ENCODE peak calls at places on chromosomes 11 and 22, in six cellular contexts. B is SK-N-SH, Z is A549, S is K562, H is HepG2, Q is H1. A is an unnamed sample.

GRCh38 chr11:95704865-95705264 is 84.7 kb downstream of the FAM76B start:
- DNase-seq in H (no peak), B (no peak), Z (no peak), Q (no peak), S (no peak), A (no peak)

GRCh38 chr11:75476716-75477613 is 44.0 kb upstream of the KLHL35 start:
- DNase-seq in S (peak), Q (no peak), Z (no peak), H (no peak), B (no peak), A (no peak)

GRCh38 chr11:46918087-46918751 is at the start of gene LRP4:
- DNase-seq in S (peak), Z (peak), Q (no peak), B (peak), H (no peak), A (no peak)

GRCh38 chr22:19139974-19140373 is 4.5 kb downstream of the ESS2 start:
- DNase-seq in Z (no peak), Q (no peak), B (no peak), S (no peak), H (no peak), A (no peak)

GRCh38 chr11:95256204-95256819 is 25.3 kb upstream of the SESN3 start:
- DNase-seq in H (no peak), Q (no peak), B (no peak), S (no peak), Z (no peak), A (peak)

GRCh38 chr11:30346068-30346688 is 23.3 kb downstream of the ARL14EP start:
- DNase-seq in B (peak), Q (no peak), Z (peak), S (peak), H (peak), A (peak)

GRCh38 chr22:45882881-45883810 is 93.8 kb downstream of the WNT7B start:
- DNase-seq in H (no peak), S (no peak), Z (no peak), B (no peak), Q (no peak), A (no peak)

GRCh38 chr22:29270475-29271271 is 2.6 kb downstream of the EWSR1 start:
- DNase-seq in H (peak), Q (no peak), S (no peak), B (no peak), Z (peak), A (peak)

GRCh38 chr11:95849087-95849825 is 59.0 kb downstream of the CEP57 start:
- DNase-seq in B (peak), Q (peak), S (peak), Z (peak), H (peak), A (peak)

GRCh38 chr11:120133216-120134105 is 4.5 kb downstream of the TRIM29 start:
- DNase-seq in H (no peak), S (no peak), Q (no peak), B (peak), Z (no peak), A (no peak)

GRCh38 chr22:36334838-36335603 is 52.7 kb downstream of the MYH9 start:
- DNase-seq in B (no peak), H (no peak), S (peak), Q (no peak), Z (no peak), A (peak)

GRCh38 chr22:24975813-24976341 is 23.4 kb downstream of the KIAA1671 start:
- DNase-seq in Q (no peak), B (no peak), S (no peak), Z (no peak), H (no peak), A (no peak)

GRCh38 chr11:27161071-27161470 is 120.5 kb downstream of the BBOX1 start:
- DNase-seq in H (no peak), Q (no peak), S (no peak), B (no peak), Z (no peak), A (peak)

GRCh38 chr22:46660604-46661201 is 40.5 kb downstream of the GRAMD4 start:
- DNase-seq in H (peak), Z (no peak), S (no peak), B (peak), Q (no peak), A (no peak)

GRCh38 chr22:33823552-33823951 is 96.7 kb downstream of the LARGE1 start:
- DNase-seq in B (no peak), S (no peak), Z (peak), H (peak), Q (no peak), A (peak)

GRCh38 chr11:45444796-45445195 is 158.7 kb upstream of the SYT13 start:
- DNase-seq in Z (peak), H (no peak), Q (no peak), S (no peak), B (no peak), A (no peak)
- TF ChIP-seq RFX5 in Z (no peak), H (no peak), Q (no peak), S (no peak), B (no peak), A (no peak)

DNA sequence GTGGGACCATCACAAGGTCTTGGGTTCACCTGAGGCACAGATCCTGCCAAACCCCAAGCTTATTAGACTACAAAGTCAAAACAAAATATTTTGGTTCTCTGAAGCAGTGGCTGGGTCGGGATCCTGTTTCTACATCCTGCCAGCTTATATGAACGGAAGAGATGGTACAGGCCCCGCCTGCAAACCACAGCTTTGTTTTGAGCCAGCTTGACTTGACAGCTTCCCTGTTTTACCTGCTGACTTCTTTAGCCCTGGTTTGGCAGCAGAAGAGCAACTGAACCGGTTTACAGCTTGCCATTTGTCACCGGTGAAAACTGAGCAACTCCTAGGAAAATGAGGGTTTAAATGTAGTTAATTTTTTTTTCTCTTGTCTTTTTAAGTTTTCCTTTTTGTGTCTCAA is 11.4 kb downstream of the PACS1 start:
- DNase-seq in Z (no peak), S (peak), B (no peak), Q (no peak), H (no peak), A (no peak)
- TF ChIP-seq RFX5 in Z (no peak), S (no peak), B (no peak), Q (no peak), H (no peak), A (no peak)

GRCh38 chr11:118619444-118620205 is 12.2 kb downstream of the PHLDB1 start:
- DNase-seq in Z (peak), H (no peak), S (no peak), B (no peak), Q (no peak), A (peak)

GRCh38 chr11:118615996-118616395 is 8.6 kb downstream of the PHLDB1 start:
- DNase-seq in H (no peak), Q (no peak), S (no peak), B (no peak), Z (no peak), A (no peak)

GRCh38 chr11:118618991-118619375 is 11.6 kb downstream of the PHLDB1 start:
- DNase-seq in H (no peak), Z (no peak), Q (no peak), S (no peak), B (no peak), A (peak)

GRCh38 chr11:118620529-118621070 is 13.2 kb downstream of the PHLDB1 start:
- DNase-seq in Q (no peak), S (peak), Z (no peak), B (no peak), H (peak), A (no peak)

GRCh38 chr11:118618115-118618990 is 10.9 kb downstream of the PHLDB1 start:
- DNase-seq in S (no peak), B (no peak), Z (no peak), Q (no peak), H (no peak), A (peak)
- TF ChIP-seq RFX5 in S (no peak), B (no peak), Z (no peak), Q (no peak), H (no peak), A (no peak)

GRCh38 chr11:64150481-64151239 is 15.3 kb downstream of the MACROD1 start:
- DNase-seq in Q (no peak), S (no peak), H (no peak), B (no peak), Z (no peak), A (no peak)

GRCh38 chr11:64151337-64151736 is 14.6 kb downstream of the MACROD1 start:
- DNase-seq in H (no peak), Q (no peak), Z (no peak), B (no peak), S (no peak), A (no peak)

GRCh38 chr11:64153831-64154230 is 12.1 kb downstream of the MACROD1 start:
- DNase-seq in Q (no peak), B (no peak), H (peak), Z (no peak), S (no peak), A (no peak)

GRCh38 chr11:64150051-64150450 is 15.9 kb downstream of the MACROD1 start:
- DNase-seq in B (no peak), Q (no peak), H (no peak), Z (no peak), S (no peak), A (no peak)

DNA sequence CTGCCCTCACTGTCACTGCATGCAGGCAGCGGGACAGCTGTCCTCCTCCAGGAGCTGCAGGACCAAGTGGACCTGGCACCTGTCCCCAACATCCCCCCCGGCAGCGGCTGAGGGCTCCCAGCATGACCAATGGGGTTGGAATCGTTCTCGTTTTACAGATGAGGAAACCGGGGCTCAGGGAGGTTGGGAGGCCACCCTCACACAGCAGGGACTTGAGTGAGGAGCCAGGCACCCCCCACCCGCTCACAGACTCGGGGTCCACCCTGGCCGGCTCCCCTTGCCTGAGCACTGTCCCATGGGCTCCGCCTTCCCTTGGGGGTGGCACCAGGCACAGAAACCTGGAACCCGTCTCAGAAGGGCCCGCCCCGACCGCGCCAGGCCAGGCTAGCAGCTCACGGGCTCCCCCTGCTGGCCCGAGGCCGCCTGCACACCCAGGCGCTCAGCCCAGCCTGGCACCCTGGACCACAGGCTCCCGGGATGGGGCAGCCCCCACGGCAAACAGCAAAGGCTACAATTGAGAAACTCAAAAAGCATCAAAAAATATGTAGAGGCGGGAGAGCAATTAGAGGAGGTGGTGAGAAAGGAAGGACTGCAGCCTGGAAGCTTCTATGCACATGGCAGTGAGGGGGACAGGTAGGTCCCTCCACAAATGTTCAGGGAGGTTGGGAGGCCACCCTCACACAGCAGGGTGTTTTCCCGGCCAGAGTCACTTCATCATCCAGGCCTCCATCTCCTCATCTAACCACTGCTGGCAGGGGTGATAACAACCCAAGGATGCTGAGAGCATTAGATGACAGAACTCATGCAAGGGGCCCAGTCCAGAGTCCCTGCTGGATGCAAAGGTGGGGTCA is 12.8 kb downstream of the MACROD1 start:
- DNase-seq in H (peak), Z (peak), B (peak), Q (no peak), S (peak), A (peak)
- TF ChIP-seq RFX5 in H (no peak), Z (no peak), B (no peak), Q (no peak), S (no peak), A (no peak)